ENCODE peak calls at places on chromosomes 4 and X, in five cellular contexts. I is CD4-positive, alpha-beta T cell; O is Peyer's patch; V is A673; B is fibroblast of lung. M is an unnamed sample.

GRCh38 chr4:77600521-77601451 is 4.8 kb upstream of the CXCL13 start:
- DNase-seq in I (no peak), B (peak), V (peak), O (no peak), M (peak)

GRCh38 chr4:82469776-82470345 is 39.5 kb downstream of the ENOPH1 start:
- DNase-seq in V (no peak), O (no peak), I (no peak), B (peak), M (peak)

GRCh38 chrX:46844913-46845312 is 8.1 kb downstream of the RP2 start:
- DNase-seq in O (no peak), B (no peak), I (no peak), V (no peak), M (no peak)

GRCh38 chr4:119284876-119285611 is 36.9 kb downstream of the FABP2 start:
- DNase-seq in B (peak), O (no peak), I (no peak), V (peak), M (peak)

GRCh38 chr4:36053931-36054330 is 190.4 kb downstream of the ARAP2 start:
- DNase-seq in O (no peak), V (no peak), I (no peak), B (peak), M (no peak)

GRCh38 chr4:91283726-91284125 is 1020.0 kb upstream of the GRID2 start:
- DNase-seq in I (no peak), V (no peak), O (no peak), B (no peak), M (no peak)

GRCh38 chr4:168411318-168412150 is 68.8 kb downstream of the DDX60L start:
- DNase-seq in I (no peak), V (peak), O (no peak), B (no peak), M (no peak)

GRCh38 chr4:168656946-168657473 is 160.2 kb downstream of the PALLD start:
- DNase-seq in O (no peak), V (no peak), I (no peak), B (no peak), M (no peak)

GRCh38 chr4:74370912-74371311 is 6.0 kb downstream of the EREG start:
- DNase-seq in B (peak), O (no peak), I (no peak), V (peak), M (peak)

GRCh38 chr4:4254666-4255065 is 6.6 kb upstream of the TMEM128 start:
- DNase-seq in V (no peak), I (no peak), O (no peak), B (no peak), M (no peak)

GRCh38 chr4:3703677-3704521 is 62.3 kb upstream of the ADRA2C start:
- DNase-seq in B (no peak), V (no peak), O (no peak), I (no peak), M (no peak)

GRCh38 chrX:45843518-45843917 is 642.8 kb upstream of the DIPK2B start:
- DNase-seq in I (no peak), B (no peak), V (peak), O (no peak), M (no peak)

GRCh38 chrX:151899622-151900021 is 13.1 kb upstream of the MAGEA4 start:
- DNase-seq in V (no peak), I (no peak), B (peak), O (no peak), M (no peak)

GRCh38 chr4:174544496-174544895 is 22.2 kb upstream of the HPGD start:
- DNase-seq in V (no peak), B (no peak), O (no peak), I (no peak), M (no peak)

GRCh38 chr4:102543529-102543928 is 42.4 kb downstream of the NFKB1 start:
- DNase-seq in V (no peak), B (no peak), I (no peak), O (no peak), M (no peak)

GRCh38 chr4:124432500-124432899 is 280.0 kb downstream of the ANKRD50 start:
- DNase-seq in I (no peak), B (peak), V (peak), O (no peak), M (peak)

GRCh38 chrX:118595501-118596042 is 100.0 kb downstream of the DOCK11 start:
- DNase-seq in V (no peak), B (peak), O (no peak), I (no peak), M (no peak)

GRCh38 chr4:69656653-69657158 is 3.7 kb upstream of the UGT2A1 start:
- DNase-seq in I (no peak), B (no peak), V (no peak), O (no peak), M (no peak)

GRCh38 chr4:153151535-153152452 is 52.4 kb upstream of the TRIM2 start:
- DNase-seq in O (no peak), I (no peak), V (peak), B (peak), M (no peak)

GRCh38 chr4:155679343-155679742 is 12.7 kb downstream of the GUCY1A1 start:
- DNase-seq in I (no peak), B (peak), O (no peak), V (no peak), M (no peak)

GRCh38 chrX:49995021-49995731 is 72.8 kb downstream of the CLCN5 start:
- DNase-seq in I (no peak), V (peak), O (no peak), B (peak), M (peak)

GRCh38 chrX:16278927-16279326 is 111.6 kb downstream of the MAGEB17 start:
- DNase-seq in V (peak), O (no peak), I (no peak), B (no peak), M (no peak)

GRCh38 chr4:15482842-15483241 is 13.2 kb downstream of the CC2D2A start:
- DNase-seq in V (no peak), O (no peak), I (no peak), B (no peak), M (no peak)

GRCh38 chr4:129344058-129344457 is 248.1 kb downstream of the C4orf33 start:
- DNase-seq in B (peak), O (no peak), I (no peak), V (peak), M (peak)

GRCh38 chr4:37639551-37640293 is 46.5 kb downstream of the RELL1 start:
- DNase-seq in B (no peak), I (no peak), V (no peak), O (no peak), M (no peak)

GRCh38 chr4:157674699-157675098 is 454.2 kb downstream of the GRIA2 start:
- DNase-seq in O (no peak), B (no peak), I (no peak), V (no peak), M (no peak)

GRCh38 chr4:57580710-57581109 is 470.5 kb upstream of the IGFBP7 start:
- DNase-seq in V (no peak), O (no peak), B (no peak), I (no peak), M (no peak)

GRCh38 chrX:46179748-46180147 is 365.5 kb downstream of the ZNF674 start:
- DNase-seq in I (no peak), V (no peak), B (no peak), O (no peak), M (no peak)

GRCh38 chr4:41307633-41308032 is 50.9 kb downstream of the UCHL1 start:
- DNase-seq in I (no peak), V (no peak), O (no peak), B (no peak), M (no peak)

GRCh38 chr4:170978990-170979389 is 834.2 kb upstream of the GALNTL6 start:
- DNase-seq in I (no peak), V (no peak), O (no peak), B (no peak), M (no peak)

GRCh38 chr4:143344774-143345173 is 8.1 kb downstream of the GAB1 start:
- DNase-seq in O (no peak), I (no peak), B (peak), V (no peak), M (no peak)

GRCh38 chr4:40984051-40984450 is 230.3 kb downstream of the APBB2 start:
- DNase-seq in B (peak), O (no peak), V (no peak), I (no peak), M (no peak)

GRCh38 chr4:41221850-41222249 is 7.5 kb upstream of the APBB2 start:
- DNase-seq in O (no peak), V (no peak), B (no peak), I (no peak), M (no peak)

GRCh38 chrX:153922932-153923857 is 2.9 kb downstream of the ARHGAP4 start:
- DNase-seq in V (no peak), B (peak), I (no peak), O (peak), M (peak)

GRCh38 chr4:133148690-133149363 is at the start of gene PCDH10:
- DNase-seq in I (no peak), V (peak), O (no peak), B (peak), M (peak)

GRCh38 chr4:92304073-92304472 is 307 bp downstream of the GRID2 start:
- DNase-seq in B (no peak), V (no peak), I (no peak), O (no peak), M (no peak)

DNA sequence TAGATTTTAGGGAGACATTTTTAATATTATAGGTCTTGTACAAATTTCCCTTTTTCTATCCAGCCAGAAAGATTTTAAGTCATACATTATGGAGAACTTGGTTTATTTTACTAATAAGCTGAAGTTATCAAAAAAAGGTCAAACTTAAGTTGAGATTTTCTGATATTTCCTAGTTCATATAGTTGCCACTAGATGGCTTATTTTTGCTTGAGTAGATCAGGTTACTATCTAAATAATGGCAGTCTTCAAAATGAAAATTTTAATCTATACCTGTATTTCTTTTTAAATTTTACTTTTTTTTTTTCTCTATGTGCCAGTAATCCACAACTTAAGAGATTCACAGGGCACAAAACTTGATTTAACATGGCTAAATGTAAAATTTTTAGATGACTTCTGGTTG is 52.3 kb downstream of the USP9X start:
- DNase-seq in B (peak), I (no peak), V (peak), O (no peak), M (no peak)
- TF ChIP-seq CTCF in B (no peak), I (peak), V (peak), O (peak), M (peak)

DNA sequence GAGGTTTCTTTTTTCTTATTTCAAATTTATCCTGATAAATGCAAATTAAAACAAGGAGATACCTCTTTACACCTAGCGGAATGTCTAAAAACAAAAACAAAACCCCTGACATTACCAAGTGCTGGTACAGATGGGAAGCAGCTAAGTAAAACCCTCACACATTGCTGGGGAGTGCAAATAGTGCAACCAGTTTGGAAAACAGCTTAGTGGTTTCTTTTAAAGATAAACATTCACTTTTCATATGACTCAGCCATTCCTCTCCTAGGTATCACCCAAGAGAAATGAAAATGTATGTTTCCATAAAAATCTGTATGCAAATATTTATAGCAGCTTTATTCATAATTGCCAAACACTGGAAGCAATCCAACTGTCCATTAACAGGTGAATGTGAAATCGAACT is 84.1 kb upstream of the HELT start:
- DNase-seq in B (no peak), V (no peak), O (no peak), I (no peak), M (no peak)
- TF ChIP-seq CTCF in B (no peak), V (no peak), O (no peak), I (no peak), M (no peak)

GRCh38 chrX:31423575-31424284 is 351.9 kb upstream of the FTHL17 start:
- DNase-seq in B (peak), I (no peak), V (peak), O (no peak), M (peak)
- TF ChIP-seq CTCF in B (peak), I (no peak), V (peak), O (peak), M (peak)

GRCh38 chrX:108735680-108736508 is 469 bp downstream of the IRS4 start:
- DNase-seq in O (no peak), V (no peak), I (no peak), B (peak), M (no peak)

GRCh38 chrX:108734426-108734825 is 1.9 kb downstream of the IRS4 start:
- DNase-seq in O (no peak), B (no peak), V (no peak), I (no peak), M (no peak)

GRCh38 chrX:108736509-108737479 is at the start of gene IRS4:
- DNase-seq in B (peak), V (no peak), O (no peak), I (no peak), M (no peak)

GRCh38 chrX:108732630-108733321 is 3.6 kb downstream of the IRS4 start:
- DNase-seq in O (no peak), V (no peak), I (no peak), B (no peak), M (no peak)

DNA sequence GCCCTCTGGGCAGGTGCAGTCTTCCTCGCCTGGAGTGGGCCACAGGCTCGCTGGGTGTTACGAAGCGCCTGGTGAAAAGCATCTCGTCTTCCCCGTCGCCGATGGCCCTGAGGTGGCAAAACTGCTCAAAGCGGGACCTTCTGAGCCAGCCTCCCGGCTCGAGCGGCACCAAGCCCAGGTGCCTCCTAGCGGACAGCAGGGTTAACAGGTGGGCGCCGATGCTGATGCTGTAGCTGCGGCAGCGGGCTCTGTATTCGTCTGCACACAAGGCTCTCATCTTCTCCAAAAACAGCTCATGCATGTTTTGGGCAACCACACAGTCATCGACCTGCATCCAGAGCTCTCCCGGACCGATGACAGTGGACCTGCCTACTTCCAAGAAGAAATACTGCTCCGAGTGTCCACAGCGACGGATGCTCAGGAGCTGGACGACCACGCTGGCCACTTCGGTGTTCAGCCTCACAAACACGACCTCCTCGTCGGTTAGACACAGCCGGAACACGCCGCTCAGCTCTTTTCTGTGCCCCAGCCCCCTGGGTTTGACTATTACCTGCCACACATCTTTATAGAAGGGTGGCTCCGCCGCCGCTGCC is 1.2 kb downstream of the IRS4 start:
- DNase-seq in I (no peak), V (no peak), B (no peak), O (no peak), M (no peak)
- TF ChIP-seq CTCF in I (no peak), V (no peak), B (no peak), O (no peak), M (no peak)

GRCh38 chrX:69161371-69161770 is 3.9 kb downstream of the PJA1 start:
- DNase-seq in B (no peak), O (no peak), V (no peak), I (no peak), M (no peak)
- TF ChIP-seq CTCF in B (no peak), O (no peak), V (no peak), I (no peak), M (no peak)

GRCh38 chrX:30141966-30142365 is 73.4 kb upstream of the MAGEB2 start:
- DNase-seq in B (peak), V (peak), I (no peak), O (no peak), M (peak)
- TF ChIP-seq CTCF in B (peak), V (peak), I (no peak), O (no peak), M (peak)

GRCh38 chr4:17315459-17315858 is 196.4 kb downstream of the QDPR start:
- DNase-seq in B (no peak), O (no peak), I (no peak), V (no peak), M (no peak)
- TF ChIP-seq CTCF in B (no peak), O (no peak), I (no peak), V (no peak), M (no peak)

GRCh38 chr4:7322166-7322991 is 112.4 kb downstream of the PSAPL1 start:
- DNase-seq in V (no peak), I (no peak), B (no peak), O (no peak), M (no peak)

GRCh38 chr4:7323461-7323871 is 111.3 kb downstream of the PSAPL1 start:
- DNase-seq in I (no peak), O (no peak), B (no peak), V (no peak), M (no peak)

GRCh38 chr4:7324651-7325121 is 110.0 kb downstream of the PSAPL1 start:
- DNase-seq in B (no peak), O (no peak), I (no peak), V (no peak), M (no peak)

GRCh38 chr4:7325541-7325940 is 109.2 kb downstream of the PSAPL1 start:
- DNase-seq in O (no peak), I (no peak), V (no peak), B (no peak), M (no peak)

DNA sequence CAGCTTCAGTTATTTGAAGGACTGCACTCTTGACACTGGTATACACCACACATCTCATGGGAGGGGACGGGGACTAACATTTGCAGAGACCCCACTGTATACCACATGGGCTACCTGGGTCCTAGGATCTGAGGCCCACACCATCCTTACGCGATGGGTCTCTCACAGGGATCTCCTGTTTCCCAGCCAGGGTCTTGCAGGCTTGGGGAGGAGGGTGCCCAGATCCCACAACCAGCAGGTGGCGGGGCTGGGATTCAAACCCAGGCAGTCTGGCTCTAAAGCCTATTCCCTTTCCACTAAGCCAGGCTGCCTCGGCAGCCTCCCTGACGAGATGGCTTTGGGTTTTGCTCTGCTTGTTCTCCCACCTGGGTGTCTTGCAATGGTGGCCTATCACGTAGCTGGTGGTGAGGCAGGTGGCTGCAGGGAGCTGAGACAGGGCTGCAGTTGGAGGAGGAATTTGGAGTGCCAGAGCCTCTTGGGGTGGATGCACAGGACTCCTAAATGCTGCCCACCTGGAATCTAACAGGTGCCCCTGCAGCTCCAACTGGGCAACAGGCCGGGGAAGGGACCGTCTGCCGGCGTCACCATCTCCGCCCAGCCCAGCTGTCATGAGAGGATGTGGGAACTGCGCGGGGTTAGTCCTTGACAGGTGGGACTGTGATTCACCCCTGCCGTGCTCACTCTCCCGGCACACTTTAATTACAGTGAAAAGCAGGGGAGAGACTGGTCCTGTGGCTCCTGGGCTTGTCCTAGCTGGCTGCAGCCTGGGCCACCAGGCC is 110.7 kb downstream of the PSAPL1 start:
- DNase-seq in B (no peak), V (no peak), O (no peak), I (no peak), M (no peak)
- TF ChIP-seq CTCF in B (no peak), V (peak), O (no peak), I (no peak), M (no peak)

DNA sequence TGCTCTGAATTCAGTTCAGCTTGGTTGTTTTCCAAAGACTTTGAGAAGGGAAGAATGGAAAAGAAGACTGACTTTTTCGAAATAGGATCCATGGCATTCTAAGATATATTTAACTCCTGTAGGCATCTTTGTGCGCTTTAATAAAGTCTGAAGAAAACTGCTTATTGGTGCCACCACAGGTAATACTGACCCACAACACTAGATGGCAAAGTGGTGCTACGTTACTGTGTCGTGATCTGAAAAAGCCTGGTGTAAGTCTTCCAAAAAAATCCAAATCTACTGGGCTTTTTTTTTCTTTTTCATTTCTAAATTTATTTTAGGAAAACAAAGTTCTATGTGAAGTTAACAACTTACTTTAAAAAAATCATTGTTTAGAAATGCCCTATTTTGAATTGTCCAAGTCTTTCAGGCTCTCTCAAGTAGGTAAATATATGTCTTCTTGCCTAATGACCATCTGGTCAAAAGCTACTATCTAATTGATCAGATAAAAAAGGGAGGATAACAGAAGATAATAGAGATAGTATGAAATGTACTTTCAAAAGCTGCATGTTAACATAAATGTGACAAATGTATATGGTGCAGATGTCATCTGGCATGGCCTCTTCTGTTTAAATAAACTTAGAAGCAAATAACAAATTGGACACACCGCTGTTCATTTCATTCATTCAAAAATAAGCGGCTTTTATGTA is 47.0 kb upstream of the MID1IP1 start:
- DNase-seq in V (peak), I (no peak), B (peak), O (no peak), M (peak)
- TF ChIP-seq CTCF in V (peak), I (peak), B (peak), O (peak), M (peak)

M was measured in HFFc6.